ENCODE peak calls at places on chromosomes 7 and 10, in ten cellular contexts. B is WTC11; E is GM04504; N is caudate nucleus; R is PC-9; H is epithelial cell of esophagus; I is NCI-H510A treated with DMSO at 0.1 percent for 48 hours; Q is activated CD8-positive, alpha-beta T cell treated with anti-CD3 and anti-CD28 coated beads for 36 hours; W is head of caudate nucleus; X is HS-5. D is an unnamed sample.

GRCh38 chr10:120841522-120842189 is 9.5 kb upstream of the WDR11 start:
- DNase-seq in H (no peak), R (peak), I (no peak), X (no peak), E (no peak), W (no peak), N (no peak), Q (no peak), B (no peak), D (no peak)

GRCh38 chr7:105713488-105714465 is 132.5 kb upstream of the EFCAB10 start:
- DNase-seq in E (peak), R (peak), H (peak), N (no peak), I (no peak), B (no peak), Q (no peak), W (no peak), X (no peak), D (no peak)

GRCh38 chr10:71086439-71087080 is 125.8 kb upstream of the UNC5B start:
- DNase-seq in H (no peak), B (no peak), N (no peak), X (no peak), I (no peak), W (no peak), R (no peak), Q (no peak), E (no peak), D (no peak)

GRCh38 chr10:11142809-11143208 is 125.1 kb downstream of the CELF2 start:
- DNase-seq in I (no peak), E (no peak), Q (peak), R (no peak), W (no peak), H (no peak), N (no peak), B (no peak), X (no peak), D (no peak)

GRCh38 chr10:34933676-34934075 is 118.6 kb upstream of the PARD3 start:
- DNase-seq in W (no peak), R (no peak), X (no peak), E (no peak), I (no peak), H (no peak), Q (no peak), B (no peak), N (no peak), D (no peak)

GRCh38 chr7:94875221-94875620 is 32.2 kb upstream of the PPP1R9A start:
- DNase-seq in R (no peak), H (no peak), X (no peak), W (no peak), E (no peak), Q (no peak), B (no peak), N (no peak), I (no peak), D (no peak)

GRCh38 chr10:89887830-89888229 is 186.4 kb downstream of the KIF20B start:
- DNase-seq in W (no peak), X (no peak), B (no peak), I (no peak), H (no peak), R (no peak), E (peak), Q (no peak), N (no peak), D (no peak)

GRCh38 chr10:124742418-124743187 is 1.6 kb downstream of the FAM53B start:
- DNase-seq in R (no peak), I (peak), H (no peak), W (no peak), B (no peak), E (no peak), N (no peak), Q (no peak), X (no peak), D (no peak)

GRCh38 chr10:11867497-11867896 is 44.3 kb downstream of the PROSER2 start:
- DNase-seq in B (no peak), Q (no peak), E (no peak), N (no peak), I (no peak), X (no peak), W (no peak), H (no peak), R (no peak), D (no peak)

D was measured in AG09319.